ENCODE peak calls at places on chromosome 6, in nine cellular contexts. F, B, C, O, X, W, S, R and T are unnamed samples. For H3K4me1 and H3K27me3, the result is how much of the 10 kb centered on the place peaks cover.

GRCh38 chr6:35185302-35185681 is 28.5 kb upstream of the SCUBE3 start:
- DNase-seq in O (no peak), S (no peak), R (no peak), F (no peak), C (peak), B (no peak), X (no peak), W (no peak), T (no peak)

GRCh38 chr6:38796850-38797249 is 81.7 kb downstream of the DNAH8 start:
- DNase-seq in C (no peak), B (no peak), O (no peak), S (no peak), R (no peak), X (no peak), F (no peak), W (no peak), T (no peak)

GRCh38 chr6:110295451-110296145 is 62.6 kb downstream of the METTL24 start:
- DNase-seq in S (no peak), O (no peak), W (no peak), B (no peak), R (no peak), X (no peak), C (no peak), F (no peak), T (no peak)

GRCh38 chr6:12570461-12571030 is 146.0 kb upstream of the PHACTR1 start:
- DNase-seq in X (no peak), F (no peak), O (no peak), C (no peak), W (no peak), R (no peak), S (no peak), B (no peak), T (no peak)

GRCh38 chr6:4668271-4669179 is 107.7 kb upstream of the CDYL start:
- DNase-seq in R (no peak), F (no peak), B (no peak), C (no peak), O (no peak), W (peak), X (no peak), S (no peak), T (peak)

GRCh38 chr6:119517428-119517827 is 167.9 kb upstream of the MAN1A1 start:
- DNase-seq in B (no peak), C (no peak), X (no peak), R (no peak), W (no peak), S (no peak), O (no peak), F (no peak), T (no peak)

GRCh38 chr6:7587631-7588100 is 2.3 kb upstream of the SNRNP48 start:
- DNase-seq in C (no peak), O (no peak), S (no peak), X (no peak), R (peak), F (no peak), W (no peak), B (no peak), T (no peak)

GRCh38 chr6:14706378-14706929 is 539.4 kb upstream of the JARID2 start:
- DNase-seq in X (no peak), S (no peak), B (no peak), F (no peak), R (peak), O (no peak), W (no peak), C (no peak), T (no peak)

GRCh38 chr6:109242029-109242428 is 140.2 kb downstream of the CD164 start:
- DNase-seq in S (no peak), O (no peak), W (peak), F (no peak), B (no peak), C (no peak), X (no peak), R (no peak), T (no peak)
- H3K4me1 ChIP-seq in S (under half), O (under half), W (under half), F (under half), B (under half), C (under half), X (under half), R (under half), T (under half)

DNA sequence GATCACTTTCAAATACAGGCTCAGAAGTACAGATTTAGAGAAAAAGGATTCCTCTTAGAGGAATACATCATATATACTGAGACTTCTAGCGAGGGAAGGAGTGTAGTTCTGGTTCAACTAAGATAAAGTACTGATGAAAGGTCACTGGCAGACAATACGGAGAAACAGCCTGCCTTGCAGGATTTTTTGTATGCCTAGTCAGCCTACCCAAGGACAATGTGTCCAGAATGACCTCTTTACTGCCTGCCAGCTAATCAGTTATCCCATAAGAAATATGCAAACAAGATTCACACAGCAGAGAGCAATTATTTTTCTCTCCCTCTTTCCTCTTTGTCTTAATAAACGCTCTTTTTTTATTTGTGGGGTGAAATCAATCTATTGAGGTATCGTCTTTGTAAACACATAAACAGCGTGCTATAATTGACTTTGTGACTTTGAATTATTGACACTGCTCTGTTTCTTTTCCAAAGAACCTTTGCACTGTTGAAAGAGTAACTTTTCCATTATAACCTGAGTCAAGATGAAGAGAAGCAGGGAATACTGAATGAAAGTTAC is 1.4 kb upstream of the TSPYL4 start:
- DNase-seq in R (no peak), O (peak), X (no peak), C (peak), B (no peak), F (no peak), S (no peak), W (no peak), T (no peak)
- TF ChIP-seq POLR2AphosphoS5 in R (no peak), O (no peak), X (no peak), C (no peak), B (no peak), F (no peak), S (no peak), W (no peak), T (no peak)

GRCh38 chr6:30175765-30176164 is 12.4 kb downstream of the TRIM15 start:
- DNase-seq in C (no peak), X (no peak), W (no peak), R (no peak), S (no peak), O (no peak), B (no peak), F (no peak), T (peak)
- H3K27me3 ChIP-seq in C (under half), X (under half), W (under half), R (half or more), S (under half), O (under half), B (under half), F (under half), T (under half)

GRCh38 chr6:44630125-44631028 is 242.9 kb downstream of the CDC5L start:
- DNase-seq in R (peak), S (peak), X (no peak), O (peak), C (peak), B (no peak), F (peak), W (no peak), T (no peak)
- H3K4me1 ChIP-seq in R (under half), S (under half), X (under half), O (under half), C (under half), B (under half), F (under half), W (under half), T (under half)

GRCh38 chr6:154432533-154433476 is 76.2 kb upstream of the IPCEF1 start:
- DNase-seq in S (no peak), W (no peak), B (no peak), F (no peak), R (no peak), C (no peak), O (no peak), X (no peak), T (no peak)
- TF ChIP-seq POLR2AphosphoS5 in S (no peak), W (no peak), B (no peak), F (no peak), R (no peak), C (no peak), O (no peak), X (no peak), T (peak)

DNA sequence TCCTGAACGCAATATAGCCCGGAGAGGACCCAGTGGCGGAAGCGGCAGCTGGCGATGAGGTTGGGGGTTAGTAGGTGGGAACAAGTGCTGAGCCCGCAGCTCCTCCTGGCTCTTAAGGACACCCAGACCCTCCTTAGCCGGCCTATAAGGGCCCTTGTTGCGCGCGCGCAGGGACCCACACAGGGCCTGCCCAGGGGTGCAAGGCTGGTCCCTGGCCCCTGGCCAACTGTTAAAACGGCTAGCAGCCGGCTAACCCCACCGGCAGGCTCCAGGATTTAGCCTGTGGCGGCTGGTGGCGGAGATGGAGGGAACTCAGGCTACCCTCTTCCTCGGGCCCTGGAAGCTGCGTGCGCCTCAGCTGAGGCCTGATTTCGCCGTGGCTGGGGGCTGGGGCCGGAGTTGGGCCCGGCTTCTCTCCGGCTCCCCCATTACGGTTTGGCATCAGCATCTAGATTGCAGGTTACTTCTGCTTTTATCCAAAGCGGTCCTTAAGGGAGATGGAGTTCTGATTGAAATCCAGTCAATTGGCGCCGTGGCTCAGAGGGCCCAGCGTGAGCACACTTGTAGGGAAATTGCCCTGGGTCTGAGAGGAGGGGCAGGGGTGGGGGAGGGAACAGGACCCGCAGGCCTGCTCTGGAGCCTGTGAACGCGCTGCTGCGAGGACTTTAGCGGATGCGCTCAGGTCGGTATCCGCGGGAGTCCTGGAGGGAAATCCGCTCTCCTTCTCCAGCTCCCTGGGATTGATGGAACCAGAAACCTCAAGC is 37.0 kb upstream of the CCDC167 start:
- DNase-seq in O (peak), S (no peak), C (no peak), B (no peak), R (no peak), X (no peak), F (peak), W (no peak), T (no peak)
- H3K27me3 ChIP-seq in O (under half), S (under half), C (under half), B (under half), R (half or more), X (under half), F (half or more), W (under half), T (under half)